ENCODE peak calls at places on chromosomes 2 and 18, in nine cellular contexts. W is mesendoderm, G is astrocyte of the spinal cord, O is astrocyte, K is bronchial epithelial cell, M is MM.1S, B is A549, N is fibroblast of mammary gland, D is PC-3. P is an unnamed sample.

GRCh38 chr2:157627594-157628281 is 926 bp downstream of the ACVR1C start:
- DNase-seq in B (no peak), M (peak), D (peak), O (peak), W (peak), G (peak), K (peak), N (peak), P (no peak)

GRCh38 chr18:79644666-79645057 is 34.9 kb upstream of the CTDP1 start:
- DNase-seq in O (no peak), N (peak), B (no peak), D (no peak), M (no peak), K (no peak), G (no peak), W (no peak), P (no peak)

GRCh38 chr2:215505044-215505786 is 69.3 kb upstream of the FN1 start:
- DNase-seq in W (peak), D (no peak), O (peak), K (no peak), M (no peak), N (peak), B (no peak), G (peak), P (no peak)

GRCh38 chr2:235765181-235765820 is 271.5 kb downstream of the AGAP1 start:
- DNase-seq in K (peak), O (peak), D (peak), B (peak), W (no peak), G (peak), M (no peak), N (peak), P (no peak)

GRCh38 chr18:51048190-51048589 is 18.2 kb downstream of the SMAD4 start:
- DNase-seq in D (no peak), G (no peak), K (no peak), W (no peak), B (no peak), O (no peak), N (no peak), M (no peak), P (no peak)

GRCh38 chr2:172440795-172441194 is 13.4 kb downstream of the ITGA6 start:
- DNase-seq in G (peak), M (peak), O (no peak), B (no peak), W (no peak), N (no peak), D (peak), K (peak), P (no peak)

GRCh38 chr2:120631241-120631640 is 104.4 kb upstream of the GLI2 start:
- DNase-seq in N (no peak), K (no peak), B (no peak), D (no peak), M (no peak), W (no peak), G (no peak), O (no peak), P (no peak)

GRCh38 chr2:117128471-117128870 is 686.0 kb upstream of the DDX18 start:
- DNase-seq in B (no peak), M (no peak), D (no peak), G (peak), W (no peak), N (no peak), O (peak), K (no peak), P (no peak)

GRCh38 chr2:50751255-50752069 is 280.5 kb downstream of the NRXN1 start:
- DNase-seq in M (no peak), K (peak), O (peak), D (peak), G (no peak), N (no peak), B (no peak), W (no peak), P (no peak)

GRCh38 chr2:232749331-232749730 is 27.0 kb downstream of the KCNJ13 start:
- DNase-seq in W (no peak), D (no peak), G (no peak), B (no peak), O (no peak), M (no peak), K (no peak), N (no peak), P (no peak)

GRCh38 chr18:49098386-49098785 is 147.6 kb upstream of the SMAD7 start:
- DNase-seq in B (no peak), W (peak), G (no peak), M (no peak), N (no peak), O (no peak), K (no peak), D (no peak), P (no peak)

GRCh38 chr2:231168460-231169139 is 29.8 kb upstream of the ARMC9 start:
- DNase-seq in W (no peak), K (no peak), O (no peak), G (no peak), B (no peak), D (no peak), N (no peak), M (no peak), P (no peak)

GRCh38 chr2:202036601-202037037 is 3.0 kb downstream of the FZD7 start:
- DNase-seq in K (no peak), G (peak), M (no peak), D (no peak), O (peak), B (no peak), N (peak), W (peak), P (no peak)

GRCh38 chr2:16154501-16155280 is 214.3 kb downstream of the MYCN start:
- DNase-seq in G (no peak), O (no peak), K (no peak), D (no peak), M (no peak), B (no peak), W (no peak), N (no peak), P (no peak)

GRCh38 chr2:219125225-219125885 is 35.3 kb downstream of the NHEJ1 start:
- DNase-seq in W (peak), D (peak), G (peak), M (no peak), B (peak), K (peak), O (peak), N (peak), P (no peak)

GRCh38 chr2:216343221-216343985 is 28.9 kb downstream of the MARCHF4 start:
- DNase-seq in D (no peak), O (no peak), G (peak), B (no peak), N (peak), W (no peak), K (no peak), M (no peak), P (no peak)

GRCh38 chr2:219279916-219280516 is 850 bp downstream of the DNAJB2 start:
- DNase-seq in O (no peak), B (peak), M (no peak), W (no peak), D (no peak), K (no peak), G (no peak), N (no peak), P (no peak)

GRCh38 chr2:229927817-229928321 is 5.6 kb downstream of the FBXO36 start:
- DNase-seq in M (no peak), D (peak), B (no peak), O (peak), W (no peak), G (peak), K (peak), N (peak), P (no peak)

GRCh38 chr2:16511041-16511440 is 154.6 kb downstream of the CYRIA start:
- DNase-seq in O (no peak), W (no peak), M (no peak), G (no peak), N (no peak), D (no peak), K (no peak), B (no peak), P (no peak)

GRCh38 chr2:108612514-108613183 is 78.4 kb downstream of the LIMS1 start:
- DNase-seq in D (no peak), K (peak), W (no peak), O (no peak), B (no peak), G (no peak), M (peak), N (no peak), P (no peak)

GRCh38 chr2:168119519-168120141 is 127.8 kb downstream of the STK39 start:
- DNase-seq in O (peak), K (peak), G (peak), N (peak), W (peak), M (peak), D (peak), B (no peak), P (peak)

GRCh38 chr18:78724214-78724834 is 255.3 kb upstream of the SALL3 start:
- DNase-seq in K (no peak), N (no peak), W (no peak), M (no peak), G (no peak), O (no peak), B (no peak), D (no peak), P (no peak)

GRCh38 chr2:169891593-169892298 is 64.5 kb downstream of the UBR3 start:
- DNase-seq in M (no peak), D (peak), B (peak), N (peak), G (peak), K (peak), O (peak), W (no peak), P (no peak)

GRCh38 chr18:79400091-79400590 is 4.4 kb downstream of the NFATC1 start:
- DNase-seq in M (peak), N (no peak), O (no peak), D (peak), W (no peak), G (no peak), B (peak), K (no peak), P (no peak)

GRCh38 chr18:73214970-73215369 is 347.2 kb upstream of the NETO1 start:
- DNase-seq in N (no peak), M (no peak), B (no peak), G (no peak), O (no peak), K (no peak), D (no peak), W (no peak), P (no peak)

GRCh38 chr2:119004602-119005001 is 62.6 kb downstream of the MARCO start:
- DNase-seq in K (peak), M (no peak), D (peak), N (no peak), G (no peak), B (no peak), W (no peak), O (no peak), P (no peak)

GRCh38 chr18:9022397-9023170 is 79.9 kb upstream of the NDUFV2 start:
- DNase-seq in K (peak), O (no peak), N (peak), D (peak), M (no peak), W (no peak), G (peak), B (no peak), P (no peak)

GRCh38 chr2:223469270-223470057 is 132.7 kb downstream of the SCG2 start:
- DNase-seq in K (peak), B (no peak), D (no peak), N (peak), M (no peak), O (peak), G (peak), W (peak), P (no peak)

GRCh38 chr2:145305854-145306253 is 785.9 kb upstream of the ZEB2 start:
- DNase-seq in W (no peak), G (no peak), O (no peak), K (no peak), B (no peak), N (no peak), M (no peak), D (no peak), P (no peak)

GRCh38 chr2:69933839-69934613 is 19.1 kb downstream of the MXD1 start:
- DNase-seq in G (peak), N (peak), B (peak), M (no peak), D (peak), K (peak), W (no peak), O (peak), P (no peak)

GRCh38 chr2:148106331-148106730 is 85.4 kb downstream of the MBD5 start:
- DNase-seq in G (no peak), M (no peak), W (no peak), B (no peak), K (no peak), D (no peak), N (no peak), O (no peak), P (no peak)

GRCh38 chr2:11684894-11685460 is 15.0 kb upstream of the NTSR2 start:
- DNase-seq in K (no peak), B (no peak), N (no peak), O (no peak), D (no peak), G (no peak), W (no peak), M (no peak), P (no peak)

GRCh38 chr2:150041721-150042450 is 445.6 kb downstream of the RND3 start:
- DNase-seq in B (no peak), W (no peak), N (peak), D (peak), K (peak), O (peak), M (no peak), G (peak), P (no peak)

GRCh38 chr2:767440-767839 is 90.2 kb upstream of the TMEM18 start:
- DNase-seq in M (no peak), W (no peak), N (no peak), G (peak), K (no peak), B (no peak), D (no peak), O (no peak), P (peak)

GRCh38 chr18:5546660-5547059 is 2.9 kb upstream of the EPB41L3 start:
- DNase-seq in B (no peak), D (peak), G (peak), W (peak), N (peak), M (no peak), K (peak), O (peak), P (no peak)

DNA sequence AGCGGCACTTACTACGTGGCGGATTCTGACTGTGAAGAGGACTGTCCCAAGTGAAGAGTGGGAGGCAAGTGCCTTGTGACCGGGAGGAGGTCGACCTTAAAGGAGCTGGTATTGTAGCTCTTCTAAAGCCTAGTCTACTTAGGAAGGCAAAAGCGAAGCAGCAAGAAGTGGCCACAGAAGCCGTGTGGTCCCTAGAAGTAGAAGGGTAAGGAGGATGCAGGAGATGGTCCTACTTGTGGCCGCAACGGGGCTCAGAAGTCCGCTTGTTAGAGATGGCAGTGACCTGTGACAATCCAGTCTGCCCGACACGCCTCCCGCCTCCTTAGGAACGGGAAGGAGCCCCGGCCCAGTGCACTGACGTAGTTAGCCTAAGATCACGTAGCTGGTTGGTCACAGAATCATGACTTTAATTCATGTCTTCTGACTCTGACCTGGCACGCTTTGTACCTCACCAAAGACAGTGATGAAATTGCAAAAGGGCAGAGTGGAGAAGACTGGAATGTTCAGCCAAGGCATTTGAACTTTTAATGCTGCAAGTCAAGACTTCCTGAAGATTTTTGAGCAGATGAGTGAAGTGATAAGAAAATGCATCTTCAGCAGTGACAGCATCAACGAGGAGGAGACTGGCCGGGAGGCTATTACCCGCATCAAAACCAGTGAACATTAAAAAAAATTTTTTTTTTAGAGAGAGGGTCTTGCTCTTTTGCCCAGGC is 748 bp upstream of the EIF2AK3 start:
- DNase-seq in B (peak), W (peak), D (peak), M (peak), N (peak), O (peak), K (peak), G (peak), P (peak)
- H3K4me3 ChIP-seq in B (peak), W (peak), D (peak), M (peak), N (peak), O (peak), K (peak), G (peak), P (peak)

GRCh38 chr2:184597571-184597980 is 753 bp upstream of the ZNF804A start:
- DNase-seq in D (no peak), O (peak), G (peak), K (no peak), B (no peak), W (peak), M (peak), N (peak), P (no peak)

GRCh38 chr2:184597996-184598312 is 375 bp upstream of the ZNF804A start:
- DNase-seq in O (peak), N (peak), G (no peak), W (no peak), B (no peak), M (no peak), K (no peak), D (no peak), P (no peak)

GRCh38 chr2:184599054-184599874 is 935 bp downstream of the ZNF804A start:
- DNase-seq in W (peak), K (no peak), D (no peak), G (peak), N (peak), M (peak), O (peak), B (no peak), P (no peak)

GRCh38 chr2:184598313-184599053 is at the start of gene ZNF804A:
- DNase-seq in D (peak), O (peak), B (peak), G (peak), K (no peak), M (peak), W (peak), N (peak), P (no peak)

DNA sequence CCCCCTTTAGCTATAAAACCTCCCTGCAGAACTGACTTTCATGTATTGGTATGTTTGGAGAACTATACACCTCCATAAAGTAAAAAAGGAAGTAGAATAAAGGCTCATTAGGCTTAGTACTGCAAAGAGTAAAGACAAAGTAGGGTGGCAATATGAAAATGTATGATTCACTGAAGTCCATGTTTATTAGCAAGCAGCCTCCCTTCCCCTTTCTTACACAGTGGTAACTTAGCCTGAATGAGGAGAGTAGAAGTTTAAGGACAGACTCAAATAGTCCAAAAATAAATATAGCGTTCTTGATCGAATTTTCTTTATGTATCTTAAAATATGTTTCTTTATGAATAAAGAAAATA is 1.5 kb downstream of the ZNF804A start:
- DNase-seq in N (peak), D (no peak), M (peak), B (no peak), G (peak), W (no peak), K (no peak), O (peak), P (no peak)
- H3K4me3 ChIP-seq in N (no peak), D (peak), M (peak), B (no peak), G (peak), W (no peak), K (no peak), O (peak), P (no peak)

GRCh38 chr2:29526587-29527586 is 394.5 kb downstream of the ALK start:
- DNase-seq in N (no peak), K (no peak), W (no peak), D (no peak), B (no peak), G (no peak), O (no peak), M (no peak), P (no peak)

GRCh38 chr2:29530281-29530680 is 391.1 kb downstream of the ALK start:
- DNase-seq in O (peak), N (no peak), D (peak), W (peak), M (no peak), G (no peak), B (no peak), K (no peak), P (no peak)

GRCh38 chr2:29527947-29528346 is 393.4 kb downstream of the ALK start:
- DNase-seq in W (no peak), D (no peak), N (no peak), B (no peak), K (no peak), G (no peak), M (no peak), O (no peak), P (no peak)

GRCh38 chr2:29528371-29528770 is 393.0 kb downstream of the ALK start:
- DNase-seq in M (no peak), G (no peak), N (no peak), B (no peak), K (no peak), D (no peak), O (no peak), W (no peak), P (no peak)

DNA sequence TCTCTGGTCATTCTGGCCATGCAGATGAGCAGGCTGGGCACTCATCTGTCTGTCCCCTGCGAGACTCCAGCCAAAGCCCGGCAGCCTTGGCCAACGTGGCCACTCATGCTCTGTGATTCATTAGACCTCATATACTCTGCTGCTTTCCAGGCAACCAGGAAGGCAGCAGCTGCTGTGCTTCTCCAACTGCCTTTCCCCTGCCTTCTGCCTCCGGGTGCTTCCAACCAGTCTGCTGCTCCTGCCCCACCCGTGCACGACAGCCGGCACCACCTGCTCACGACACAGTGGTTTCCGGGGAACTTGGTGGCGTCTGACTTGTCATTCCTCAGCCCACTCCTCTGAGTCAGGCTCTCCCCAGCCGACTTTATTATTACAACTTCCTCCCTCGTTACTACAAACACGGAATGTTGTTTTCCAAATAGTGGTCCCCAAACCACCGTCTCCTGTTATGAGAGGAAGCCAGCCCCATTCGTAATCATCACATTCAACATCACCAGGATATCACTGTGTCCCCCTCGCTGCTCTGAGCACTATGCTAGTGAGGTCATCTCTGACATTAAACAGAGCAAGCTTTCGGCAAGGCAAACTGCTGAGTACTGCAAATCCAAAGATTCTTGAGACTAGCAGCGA is 392.4 kb downstream of the ALK start:
- DNase-seq in D (peak), B (no peak), G (peak), W (no peak), N (peak), K (no peak), M (no peak), O (peak), P (peak)
- H3K4me3 ChIP-seq in D (no peak), B (no peak), G (no peak), W (no peak), N (no peak), K (no peak), M (no peak), O (peak), P (no peak)

DNA sequence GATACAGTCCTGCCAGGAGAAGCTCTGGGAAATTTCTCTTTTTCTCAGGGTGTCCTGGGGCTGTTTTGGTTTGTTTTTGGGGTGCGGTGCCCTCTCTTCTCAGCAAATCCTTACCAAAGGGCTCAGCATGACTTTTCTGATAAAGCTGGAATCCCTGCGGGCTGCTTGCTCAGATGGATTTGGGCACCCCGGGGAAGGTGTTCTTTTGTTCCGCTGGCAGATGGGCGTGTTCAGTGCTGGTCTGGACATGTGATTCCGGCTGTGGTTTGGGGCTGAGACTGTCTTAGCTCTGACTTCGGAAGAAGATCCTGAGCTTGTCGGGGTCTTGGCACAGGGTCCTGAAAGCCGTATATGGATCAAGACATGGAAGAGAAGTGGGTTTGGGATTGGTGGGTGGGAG is 134.2 kb upstream of the SPRED2 start:
- DNase-seq in B (no peak), K (peak), M (peak), W (peak), O (no peak), G (no peak), N (no peak), D (no peak), P (no peak)
- H3K4me3 ChIP-seq in B (no peak), K (peak), M (peak), W (no peak), O (no peak), G (peak), N (no peak), D (no peak), P (no peak)

P was measured in Jurkat, Clone E6-1.